ENCODE peak calls at places on chromosomes 5 and 9, in nine cellular contexts. V, B, I, R, S, N, F, K and Z are unnamed samples.

GRCh38 chr5:91381774-91382492 is 1.2 kb downstream of the ARRDC3 start:
- DNase-seq in V (peak; percentile 86), B (peak; percentile 94), I (peak; percentile 85), R (peak; percentile 63), S (peak; percentile 78), N (peak; percentile 74), F (peak; percentile 18), K (peak; percentile 90), Z (peak; percentile 61)

GRCh38 chr5:73883646-73884045 is 257.6 kb downstream of the ARHGEF28 start:
- DNase-seq in V (no peak), B (peak; percentile 69), I (no peak), R (no peak), S (no peak), N (no peak), F (no peak), K (no peak), Z (no peak)

GRCh38 chr9:73773896-73774295 is 622.2 kb downstream of the ANXA1 start:
- DNase-seq in V (no peak), B (no peak), I (no peak), R (no peak), S (no peak), N (no peak), F (no peak), K (no peak), Z (no peak)

GRCh38 chr9:120583958-120584369 is 4.0 kb upstream of the CDK5RAP2 start:
- DNase-seq in V (peak; percentile 96), B (peak; percentile 89), I (peak; percentile 56), R (no peak), S (peak; percentile 10), N (peak; percentile 77), F (peak; percentile 32), K (no peak), Z (peak; percentile 55)

GRCh38 chr9:113953541-113953940 is 77.4 kb downstream of the ZNF618 start:
- DNase-seq in V (peak; percentile 17), B (peak; percentile 72), I (no peak), R (no peak), S (no peak), N (no peak), F (no peak), K (no peak), Z (no peak)

GRCh38 chr5:88671408-88671807 is 211.6 kb downstream of the MEF2C start:
- DNase-seq in V (no peak), B (no peak), I (no peak), R (no peak), S (no peak), N (no peak), F (no peak), K (no peak), Z (no peak)

GRCh38 chr5:68373050-68373449 is 157.5 kb downstream of the PIK3R1 start:
- DNase-seq in V (no peak), B (no peak), I (no peak), R (no peak), S (no peak), N (no peak), F (no peak), K (no peak), Z (no peak)

GRCh38 chr5:168654225-168654624 is 75.1 kb upstream of the PANK3 start:
- DNase-seq in V (peak; percentile 95), B (no peak), I (no peak), R (no peak), S (peak; percentile 48), N (no peak), F (no peak), K (peak; percentile 77), Z (no peak)

GRCh38 chr9:97577051-97577450 is 56.1 kb downstream of the TSTD2 start:
- DNase-seq in V (no peak), B (no peak), I (no peak), R (no peak), S (no peak), N (no peak), F (no peak), K (peak; percentile 28), Z (no peak)

GRCh38 chr9:81150016-81150625 is 539.2 kb downstream of the TLE1 start:
- DNase-seq in V (no peak), B (no peak), I (no peak), R (no peak), S (no peak), N (no peak), F (no peak), K (no peak), Z (no peak)

GRCh38 chr9:121699271-121700164 is 48.1 kb downstream of the DAB2IP start:
- DNase-seq in V (peak; percentile 59), B (peak; percentile 38), I (no peak), R (no peak), S (no peak), N (no peak), F (no peak), K (peak; percentile 77), Z (no peak)

GRCh38 chr5:178831049-178831448 is 28.7 kb upstream of the ZNF354B start:
- DNase-seq in V (no peak), B (no peak), I (no peak), R (no peak), S (no peak), N (no peak), F (no peak), K (no peak), Z (no peak)

GRCh38 chr5:132411382-132411925 is 41.9 kb downstream of the SLC22A5 start:
- DNase-seq in V (no peak), B (no peak), I (no peak), R (no peak), S (no peak), N (no peak), F (no peak), K (no peak), Z (no peak)

GRCh38 chr5:16043349-16043748 is 136.2 kb downstream of the MARCHF11 start:
- DNase-seq in V (no peak), B (no peak), I (no peak), R (no peak), S (no peak), N (no peak), F (no peak), K (no peak), Z (no peak)

GRCh38 chr5:60701317-60701988 is 1.5 kb upstream of the DEPDC1B start:
- DNase-seq in V (no peak), B (no peak), I (no peak), R (no peak), S (no peak), N (no peak), F (no peak), K (no peak), Z (peak; percentile 21)

GRCh38 chr9:91572044-91572443 is 148.4 kb upstream of the NFIL3 start:
- DNase-seq in V (no peak), B (peak; percentile 15), I (no peak), R (no peak), S (no peak), N (no peak), F (no peak), K (no peak), Z (no peak)

GRCh38 chr9:137075275-137075775 is 2.0 kb upstream of the UAP1L1 start:
- DNase-seq in V (no peak), B (no peak), I (no peak), R (no peak), S (no peak), N (no peak), F (no peak), K (no peak), Z (no peak)

GRCh38 chr5:59744531-59744992 is 149.0 kb downstream of the PDE4D start:
- DNase-seq in V (peak; percentile 38), B (peak; percentile 89), I (no peak), R (no peak), S (no peak), N (no peak), F (no peak), K (no peak), Z (no peak)

GRCh38 chr9:96491079-96491879 is 41.3 kb downstream of the HABP4 start:
- DNase-seq in V (no peak), B (no peak), I (no peak), R (no peak), S (no peak), N (no peak), F (no peak), K (no peak), Z (no peak)